ENCODE peak calls at places on chromosomes 11 and 22, in ten cellular contexts. O is GM19239, G is SK-N-DZ, E is body of pancreas, R is GM06990, T is transverse colon, D is T-helper 17 cell, Q is iPS-NIHi11, A is mesendoderm, P is NCI-H510A. K is an unnamed sample.

GRCh38 chr11:128709402-128709801 is 15.5 kb downstream of the FLI1 start:
- DNase-seq in G (no peak), A (peak), O (no peak), R (no peak), P (no peak), T (no peak), Q (no peak), D (no peak), E (no peak), K (no peak)

GRCh38 chr11:124950606-124951330 is 3.2 kb upstream of the CCDC15 start:
- DNase-seq in D (no peak), T (no peak), A (no peak), O (no peak), R (no peak), G (no peak), E (no peak), P (no peak), Q (no peak), K (no peak)

GRCh38 chr11:65254724-65255123 is 7.0 kb upstream of the POLA2 start:
- DNase-seq in G (no peak), A (no peak), P (no peak), T (no peak), R (no peak), Q (no peak), O (no peak), D (no peak), E (no peak), K (no peak)

GRCh38 chr22:47850644-47851151 is 1088.2 kb downstream of the TBC1D22A start:
- DNase-seq in G (no peak), O (no peak), T (no peak), D (no peak), Q (peak), A (peak), P (peak), R (no peak), E (no peak), K (no peak)

GRCh38 chr11:121762820-121763219 is 310.1 kb upstream of the SORL1-AS1 start:
- DNase-seq in D (no peak), A (peak), Q (peak), E (no peak), T (no peak), G (peak), O (no peak), R (no peak), P (no peak), K (peak)

GRCh38 chr11:12719221-12719620 is 45.0 kb downstream of the TEAD1 start:
- DNase-seq in O (no peak), G (no peak), R (no peak), T (no peak), D (no peak), P (no peak), E (no peak), A (peak), Q (no peak), K (no peak)

GRCh38 chr11:118263109-118263508 is 988 bp downstream of the MPZL2 start:
- DNase-seq in A (no peak), D (no peak), O (no peak), Q (no peak), P (no peak), E (peak), R (no peak), G (no peak), T (no peak), K (no peak)

GRCh38 chr11:31449040-31449439 is 60.4 kb downstream of the IMMP1L start:
- DNase-seq in D (no peak), O (no peak), T (no peak), E (no peak), G (no peak), A (no peak), Q (no peak), P (no peak), R (no peak), K (no peak)

GRCh38 chr11:39992550-39992949 is 1466.9 kb downstream of the LRRC4C start:
- DNase-seq in E (no peak), Q (no peak), R (no peak), G (no peak), O (no peak), D (no peak), A (no peak), T (no peak), P (no peak), K (no peak)

GRCh38 chr11:44823006-44823405 is 96.2 kb downstream of the TSPAN18 start:
- DNase-seq in P (no peak), O (no peak), D (no peak), G (no peak), R (no peak), E (no peak), T (no peak), A (peak), Q (no peak), K (peak)

GRCh38 chr11:125423247-125423849 is 72.7 kb downstream of the FEZ1 start:
- DNase-seq in E (no peak), O (peak), P (no peak), Q (peak), G (no peak), A (peak), R (no peak), T (no peak), D (no peak), K (peak)

GRCh38 chr11:57566564-57567209 is 785 bp downstream of the UBE2L6 start:
- DNase-seq in A (no peak), Q (no peak), E (no peak), P (no peak), T (no peak), R (no peak), O (no peak), G (no peak), D (no peak), K (no peak)

GRCh38 chr11:57633394-57634058 is 16.2 kb downstream of the YPEL4 start:
- DNase-seq in G (no peak), D (no peak), A (no peak), P (no peak), R (no peak), E (no peak), O (no peak), T (no peak), Q (no peak), K (no peak)

GRCh38 chr11:65530157-65530496 is 5.2 kb downstream of the SCYL1 start:
- DNase-seq in O (no peak), E (no peak), Q (no peak), G (no peak), A (peak), P (no peak), T (no peak), R (no peak), D (no peak), K (peak)

GRCh38 chr11:95985174-95985808 is 61.4 kb upstream of the MTMR2 start:
- DNase-seq in P (no peak), R (no peak), Q (no peak), E (no peak), D (no peak), G (no peak), T (no peak), O (no peak), A (no peak), K (no peak)

GRCh38 chr11:120318906-120319305 is 6.2 kb upstream of the TLCD5 start:
- DNase-seq in D (no peak), R (no peak), A (no peak), O (no peak), P (no peak), E (no peak), Q (no peak), T (no peak), G (no peak), K (no peak)

GRCh38 chr22:40487663-40488249 is 117.4 kb downstream of the SGSM3 start:
- DNase-seq in G (peak), Q (peak), O (no peak), E (no peak), A (no peak), T (no peak), D (no peak), P (no peak), R (no peak), K (peak)

GRCh38 chr11:131038597-131038996 is 122.3 kb upstream of the SNX19 start:
- DNase-seq in R (no peak), G (no peak), P (no peak), Q (peak), A (peak), T (no peak), D (no peak), E (no peak), O (no peak), K (peak)